ENCODE peak calls at places on chromosome 18, in eight cellular contexts. B is DND-41, J is HCT116, N is colonic mucosa, M is kidney, R is fibroblast of lung, P is neuronal stem cell, H is IMR-90. E is an unnamed sample.

GRCh38 chr18:7366597-7366996 is 135.7 kb downstream of the LRRC30 start:
- DNase-seq in N (no peak), P (no peak), J (no peak), B (no peak), R (no peak), H (no peak), M (no peak), E (no peak)

GRCh38 chr18:39345321-39345720 is 1779.7 kb upstream of the CELF4 start:
- DNase-seq in H (no peak), R (peak; percentile 55), B (no peak), M (no peak), N (no peak), J (no peak), P (no peak), E (no peak)

GRCh38 chr18:6729247-6730091 is at the start of gene ARHGAP28:
- DNase-seq in R (peak; percentile 96), H (peak; percentile 92), P (peak; percentile 89), N (peak; percentile 76), J (no peak), M (peak; percentile 88), B (no peak), E (peak; percentile 89)

GRCh38 chr18:46452820-46453219 is 204.2 kb downstream of the LOXHD1 start:
- DNase-seq in N (no peak), M (no peak), J (peak; percentile 28), B (no peak), P (no peak), R (peak; percentile 54), H (peak; percentile 22), E (peak; percentile 25)

GRCh38 chr18:23887493-23887892 is 127.1 kb upstream of the TTC39C start:
- DNase-seq in M (no peak), P (no peak), H (peak; percentile 15), N (no peak), J (no peak), R (peak; percentile 36), B (no peak), E (no peak)

GRCh38 chr18:48039769-48040215 is 109.3 kb upstream of the SMAD2 start:
- DNase-seq in M (peak; percentile 50), R (no peak), N (no peak), P (no peak), J (no peak), H (no peak), B (no peak), E (no peak)

GRCh38 chr18:11728247-11728646 is 39.2 kb downstream of the GNAL start:
- DNase-seq in N (no peak), B (no peak), H (no peak), M (no peak), R (peak; percentile 13), J (peak; percentile 8), P (no peak), E (peak; percentile 39)

GRCh38 chr18:76977681-76978234 is 154.8 kb downstream of the MBP start:
- DNase-seq in B (no peak), M (no peak), P (no peak), H (peak; percentile 30), R (no peak), J (no peak), N (peak; percentile 23), E (no peak)

GRCh38 chr18:37567061-37567993 is 1.7 kb upstream of the CELF4 start:
- DNase-seq in P (no peak), N (no peak), H (no peak), M (no peak), R (no peak), B (no peak), J (no peak), E (no peak)

GRCh38 chr18:48164096-48164475 is 233.6 kb upstream of the SMAD2 start:
- DNase-seq in P (no peak), M (no peak), R (no peak), J (no peak), B (no peak), H (no peak), N (no peak), E (no peak)

GRCh38 chr18:51614967-51615571 is 417.6 kb upstream of the MEX3C start:
- DNase-seq in N (no peak), P (no peak), B (no peak), H (no peak), R (peak; percentile 26), M (peak; percentile 70), J (no peak), E (peak; percentile 55)

GRCh38 chr18:63994783-63995399 is 25.0 kb downstream of the SERPINB8 start:
- DNase-seq in J (peak; percentile 22), H (peak; percentile 61), N (peak; percentile 31), B (peak; percentile 59), P (peak; percentile 39), R (peak; percentile 41), M (no peak), E (peak; percentile 62)

GRCh38 chr18:49856531-49856930 is 43.2 kb upstream of the ACAA2 start:
- DNase-seq in N (no peak), M (no peak), H (no peak), J (no peak), P (no peak), R (no peak), B (no peak), E (no peak)

GRCh38 chr18:55706893-55707292 is 118.9 kb upstream of the TCF4 start:
- DNase-seq in N (no peak), H (peak; percentile 92), B (no peak), R (peak; percentile 86), P (no peak), J (no peak), M (no peak), E (no peak)

GRCh38 chr18:79792988-79793355 is 4.8 kb upstream of the KCNG2 start:
- DNase-seq in H (no peak), P (no peak), R (no peak), J (no peak), M (peak; percentile 19), B (no peak), N (no peak), E (no peak)

GRCh38 chr18:39561136-39561535 is 1995.5 kb upstream of the CELF4 start:
- DNase-seq in P (no peak), N (no peak), R (peak; percentile 68), B (no peak), H (no peak), M (no peak), J (no peak), E (no peak)

GRCh38 chr18:63963610-63964256 is 6.1 kb upstream of the SERPINB8 start:
- DNase-seq in H (peak; percentile 77), M (no peak), P (no peak), J (peak; percentile 56), N (peak; percentile 68), R (peak; percentile 58), B (peak; percentile 63), E (peak; percentile 76)

GRCh38 chr18:5625076-5625475 is 81.3 kb upstream of the EPB41L3 start:
- DNase-seq in N (no peak), B (no peak), P (no peak), H (no peak), J (no peak), M (no peak), R (no peak), E (no peak)

GRCh38 chr18:13103366-13103765 is 112.2 kb downstream of the CEP192 start:
- DNase-seq in J (peak; percentile 4), R (no peak), M (no peak), H (no peak), N (no peak), P (no peak), B (no peak), E (peak; percentile 36)

GRCh38 chr18:62525611-62526010 is 2.8 kb downstream of the ZCCHC2 start:
- DNase-seq in B (no peak), J (no peak), R (no peak), H (no peak), M (no peak), N (no peak), P (no peak), E (peak; percentile 32)
- H3K9ac ChIP-seq in B (peak overlapping the region; percentile 75), J (peak overlapping the region; percentile 85), R (peak overlapping the region; percentile 8), H (no peak overlapping the region), M (no peak overlapping the region), N (no peak overlapping the region), P (no peak overlapping the region), E (peak overlapping the region; percentile 91)

DNA sequence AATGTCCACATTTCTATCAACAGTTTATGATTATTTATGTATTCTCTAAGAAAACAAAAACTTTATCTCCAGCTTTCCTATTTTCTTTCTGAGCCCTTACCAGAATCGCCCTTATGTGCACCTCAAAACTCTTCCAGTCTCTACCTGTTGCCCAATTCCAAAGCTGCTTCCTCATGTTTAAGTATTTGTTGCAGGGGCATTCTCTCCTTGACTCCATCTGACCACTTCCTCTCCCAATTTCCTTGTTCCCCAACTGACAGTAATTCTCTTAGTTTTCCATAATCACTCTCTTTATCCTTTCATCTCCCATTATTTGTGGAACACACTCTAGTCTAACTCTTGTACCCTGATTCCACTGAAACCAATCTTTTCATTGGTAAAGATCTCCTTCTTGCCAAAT is 105.4 kb upstream of the RBBP8 start:
- DNase-seq in P (no peak), J (no peak), H (no peak), M (no peak), N (no peak), B (no peak), R (no peak), E (no peak)
- H3K9ac ChIP-seq in P (no peak overlapping the region), J (no peak overlapping the region), H (no peak overlapping the region), M (no peak overlapping the region), N (no peak overlapping the region), B (no peak overlapping the region), R (no peak overlapping the region), E (peak overlapping the region; percentile 46)

GRCh38 chr18:74368901-74369705 is 53.5 kb downstream of the C18orf63 start:
- DNase-seq in B (no peak), M (no peak), P (no peak), N (peak; percentile 77), R (no peak), H (no peak), J (no peak), E (no peak)
- H3K9ac ChIP-seq in B (no peak overlapping the region), M (no peak overlapping the region), P (no peak overlapping the region), N (no peak overlapping the region), R (no peak overlapping the region), H (no peak overlapping the region), J (no peak overlapping the region), E (no peak overlapping the region)

GRCh38 chr18:3655254-3655554 is 205.2 kb downstream of the TGIF1 start:
- DNase-seq in H (no peak), R (no peak), B (no peak), P (no peak), M (no peak), N (no peak), J (no peak), E (no peak)

GRCh38 chr18:3653263-3653858 is 203.4 kb downstream of the TGIF1 start:
- DNase-seq in P (no peak), N (no peak), J (no peak), M (no peak), R (no peak), B (no peak), H (no peak), E (no peak)

GRCh38 chr18:3654442-3655253 is 204.7 kb downstream of the TGIF1 start:
- DNase-seq in R (no peak), H (no peak), B (no peak), M (no peak), P (no peak), J (no peak), N (no peak), E (no peak)

GRCh38 chr18:3653859-3654441 is 204.0 kb downstream of the TGIF1 start:
- DNase-seq in P (no peak), N (no peak), M (no peak), J (no peak), B (no peak), H (no peak), R (no peak), E (no peak)

DNA sequence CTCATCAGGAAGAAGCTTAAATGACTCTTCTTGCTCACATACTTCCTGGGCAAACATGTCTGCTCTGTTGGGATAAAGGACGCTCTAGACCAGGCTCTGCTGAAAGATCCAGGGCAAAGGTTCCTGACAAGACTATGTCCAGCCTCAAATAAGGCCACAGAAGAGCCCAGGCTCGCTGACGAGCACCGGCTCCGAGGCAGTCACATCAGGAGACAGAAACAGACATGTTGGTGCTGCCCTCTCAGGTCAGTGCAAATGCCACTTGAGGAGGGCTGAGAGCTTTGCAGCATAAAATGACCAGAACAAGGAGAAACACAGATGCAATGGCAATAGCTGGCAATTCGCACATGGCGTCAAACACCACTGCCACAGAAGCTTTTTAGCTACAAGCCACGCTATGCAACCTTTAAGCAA is 205.7 kb downstream of the TGIF1 start:
- DNase-seq in J (no peak), N (no peak), M (no peak), P (no peak), R (no peak), B (no peak), H (no peak), E (no peak)
- H3K9ac ChIP-seq in J (peak overlapping the region; percentile 88), N (no peak overlapping the region), M (no peak overlapping the region), P (no peak overlapping the region), R (no peak overlapping the region), B (no peak overlapping the region), H (no peak overlapping the region), E (no peak overlapping the region)